ENCODE peak calls at places on chromosome 18, in six cellular contexts. O, W, T, Y, J and F are unnamed samples.
A peak's percentile ranks its signal among the peaks of the same experiment; 100 is the strongest.

GRCh38 chr18:44685296-44685695 is 4.6 kb downstream of the SETBP1 start:
- DNase-seq in O (no peak), W (no peak), T (no peak), Y (no peak), J (no peak), F (no peak)

GRCh38 chr18:1708006-1708405 is 803.3 kb downstream of the ADCYAP1 start:
- DNase-seq in O (no peak), W (no peak), T (no peak), Y (no peak), J (no peak), F (no peak)

GRCh38 chr18:73683618-73684238 is 463.9 kb downstream of the FBXO15 start:
- DNase-seq in O (no peak), W (no peak), T (no peak), Y (no peak), J (no peak), F (no peak)

GRCh38 chr18:79203017-79203605 is 133.9 kb downstream of the ATP9B start:
- DNase-seq in O (peak; percentile 19), W (no peak), T (no peak), Y (peak; percentile 82), J (no peak), F (no peak)

GRCh38 chr18:69839989-69840388 is 107.7 kb downstream of the CD226 start:
- DNase-seq in O (no peak), W (no peak), T (no peak), Y (no peak), J (no peak), F (no peak)

GRCh38 chr18:12532661-12533060 is 124.9 kb downstream of the PRELID3A start:
- DNase-seq in O (no peak), W (no peak), T (no peak), Y (no peak), J (no peak), F (no peak)

GRCh38 chr18:43893001-43893637 is 615.8 kb upstream of the SYT4 start:
- DNase-seq in O (no peak), W (no peak), T (no peak), Y (no peak), J (no peak), F (no peak)

GRCh38 chr18:59079264-59079972 is 60.3 kb upstream of the SEC11C start:
- DNase-seq in O (no peak), W (no peak), T (no peak), Y (no peak), J (no peak), F (no peak)

GRCh38 chr18:54766631-54767030 is 61.6 kb upstream of the RAB27B start:
- DNase-seq in O (no peak), W (no peak), T (no peak), Y (no peak), J (no peak), F (no peak)

GRCh38 chr18:5582054-5582453 is 38.3 kb upstream of the EPB41L3 start:
- DNase-seq in O (no peak), W (no peak), T (no peak), Y (no peak), J (no peak), F (no peak)

GRCh38 chr18:11412790-11413189 is 196.6 kb upstream of the SLC35G4 start:
- DNase-seq in O (no peak), W (no peak), T (no peak), Y (no peak), J (no peak), F (no peak)

GRCh38 chr18:49608892-49609291 is 47.0 kb downstream of the LIPG start:
- DNase-seq in O (no peak), W (no peak), T (no peak), Y (no peak), J (no peak), F (no peak)

GRCh38 chr18:23805898-23806297 is 116.6 kb downstream of the LAMA3 start:
- DNase-seq in O (no peak), W (no peak), T (no peak), Y (no peak), J (no peak), F (no peak)

GRCh38 chr18:41121116-41121826 is 833.8 kb upstream of the PIK3C3 start:
- DNase-seq in O (no peak), W (no peak), T (no peak), Y (no peak), J (no peak), F (no peak)

GRCh38 chr18:41131050-41131449 is 824.0 kb upstream of the PIK3C3 start:
- DNase-seq in O (no peak), W (no peak), T (no peak), Y (no peak), J (no peak), F (no peak)

GRCh38 chr18:41128126-41128525 is 826.9 kb upstream of the PIK3C3 start:
- DNase-seq in O (no peak), W (no peak), T (no peak), Y (no peak), J (no peak), F (no peak)

GRCh38 chr18:41128545-41128944 is 826.5 kb upstream of the PIK3C3 start:
- DNase-seq in O (no peak), W (no peak), T (no peak), Y (no peak), J (no peak), F (no peak)

DNA sequence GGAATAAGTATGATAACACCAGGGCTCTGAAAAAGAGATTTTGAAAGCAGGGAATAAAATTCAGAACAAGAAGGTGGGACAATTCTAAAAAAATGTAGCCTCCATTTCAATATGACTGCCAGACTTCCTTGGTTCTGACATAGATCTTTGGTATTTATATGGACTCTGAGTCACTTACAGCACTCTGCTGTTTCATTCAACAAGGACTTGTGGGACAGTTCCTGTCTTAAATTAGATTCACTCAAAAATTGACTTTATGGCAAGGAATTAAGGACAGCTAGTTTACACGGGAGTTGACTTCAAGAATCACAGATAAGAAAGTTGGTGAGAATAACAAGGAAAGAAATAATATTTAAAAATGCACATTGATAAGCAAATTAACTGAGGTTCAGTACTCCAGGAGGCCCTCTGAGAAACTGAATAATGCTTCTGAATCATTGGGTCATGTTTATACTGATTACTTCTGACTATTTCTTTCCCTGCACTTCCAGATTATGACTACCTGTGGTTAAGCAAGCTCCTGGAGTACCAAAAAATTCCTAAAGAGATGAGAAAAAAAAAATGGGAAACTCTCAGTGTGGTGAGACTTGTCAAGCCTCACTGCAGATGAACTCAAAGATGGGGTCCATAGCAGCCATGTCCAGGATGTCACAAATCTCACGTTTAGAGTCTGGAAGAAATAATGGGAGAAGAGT is 828.3 kb upstream of the PIK3C3 start:
- DNase-seq in O (no peak), W (no peak), T (no peak), Y (no peak), J (no peak), F (no peak)
- H3K27ac ChIP-seq in O (no peak overlapping the region), W (no peak overlapping the region), T (no peak overlapping the region), Y (no peak overlapping the region), J (no peak overlapping the region), F (no peak overlapping the region)

GRCh38 chr18:34592961-34593382 is 117.1 kb upstream of the DTNA start:
- DNase-seq in O (no peak), W (peak; percentile 75), T (no peak), Y (no peak), J (peak; percentile 85), F (peak; percentile 37)

GRCh38 chr18:34598136-34598635 is 111.9 kb upstream of the DTNA start:
- DNase-seq in O (no peak), W (no peak), T (no peak), Y (no peak), J (no peak), F (no peak)

GRCh38 chr18:34591920-34592444 is 118.1 kb upstream of the DTNA start:
- DNase-seq in O (no peak), W (no peak), T (no peak), Y (no peak), J (no peak), F (no peak)

GRCh38 chr18:34594243-34594642 is 115.9 kb upstream of the DTNA start:
- DNase-seq in O (no peak), W (no peak), T (no peak), Y (no peak), J (no peak), F (no peak)

GRCh38 chr18:34595673-34596072 is 114.4 kb upstream of the DTNA start:
- DNase-seq in O (no peak), W (no peak), T (no peak), Y (peak; percentile 28), J (no peak), F (no peak)
- TF ChIP-seq CTCF in O (peak; percentile 24), W (no peak), T (peak; percentile 14), Y (peak; percentile 41), J (peak; percentile 55), F (no peak)

GRCh38 chr18:10252952-10253680 is 201.3 kb upstream of the APCDD1 start:
- DNase-seq in O (no peak), W (no peak), T (no peak), Y (no peak), J (no peak), F (no peak)
- H3K27ac ChIP-seq in O (no peak overlapping the region), W (no peak overlapping the region), T (no peak overlapping the region), Y (no peak overlapping the region), J (no peak overlapping the region), F (no peak overlapping the region)

GRCh38 chr18:77650799-77651385 is 401.2 kb downstream of the GALR1 start:
- DNase-seq in O (peak; percentile 20), W (peak; percentile 80), T (no peak), Y (no peak), J (peak; percentile 85), F (peak; percentile 57)
- TF ChIP-seq CTCF in O (peak; percentile 76), W (peak; percentile 87), T (peak; percentile 57), Y (peak; percentile 46), J (peak; percentile 74), F (peak; percentile 42)

GRCh38 chr18:35076126-35076525 is 34.9 kb downstream of the MAPRE2 start:
- DNase-seq in O (no peak), W (no peak), T (no peak), Y (no peak), J (no peak), F (no peak)
- H3K27ac ChIP-seq in O (no peak overlapping the region), W (no peak overlapping the region), T (no peak overlapping the region), Y (no peak overlapping the region), J (peak overlapping the region; percentile 80), F (no peak overlapping the region)